ENCODE peak calls at places on chromosome 13, in ten cellular contexts. N, W, H, Y, G, K, V, U, M and L are unnamed samples.

GRCh38 chr13:80033286-80033685 is 307.6 kb downstream of the SPRY2 start:
- DNase-seq in M (no peak), K (no peak), G (no peak), N (no peak), V (no peak), H (no peak), W (no peak), U (no peak), Y (no peak), L (no peak)

GRCh38 chr13:101447852-101448251 is 4.6 kb upstream of the ITGBL1 start:
- DNase-seq in Y (no peak), G (no peak), H (no peak), M (no peak), N (no peak), K (peak), V (no peak), W (no peak), U (no peak), L (no peak)

GRCh38 chr13:50400930-50401553 is 385.8 kb downstream of the KCNRG start:
- DNase-seq in G (peak), U (no peak), V (no peak), M (no peak), Y (no peak), K (no peak), H (peak), N (no peak), W (no peak), L (no peak)

GRCh38 chr13:40468227-40468838 is 198.1 kb downstream of the FOXO1 start:
- DNase-seq in N (no peak), M (no peak), Y (no peak), H (no peak), K (no peak), G (no peak), V (no peak), U (no peak), W (no peak), L (no peak)

GRCh38 chr13:113050856-113051431 is 54.6 kb upstream of the F7 start:
- DNase-seq in H (no peak), M (no peak), K (peak), V (no peak), Y (peak), N (no peak), U (no peak), W (no peak), G (no peak), L (no peak)

GRCh38 chr13:22874839-22875238 is 305.9 kb upstream of the SGCG start:
- DNase-seq in H (no peak), N (no peak), Y (no peak), M (no peak), U (no peak), G (no peak), V (no peak), W (no peak), K (no peak), L (no peak)

GRCh38 chr13:53005631-53006030 is 23.0 kb upstream of the OLFM4 start:
- DNase-seq in W (no peak), M (no peak), K (no peak), H (no peak), N (no peak), Y (peak), U (no peak), G (no peak), V (no peak), L (no peak)

GRCh38 chr13:29435125-29435911 is 160.2 kb downstream of the SLC7A1 start:
- DNase-seq in W (no peak), N (no peak), K (no peak), G (no peak), H (no peak), M (no peak), Y (no peak), U (no peak), V (no peak), L (no peak)

GRCh38 chr13:25177012-25177411 is 4.9 kb upstream of the AMER2 start:
- DNase-seq in M (no peak), K (no peak), U (no peak), V (no peak), W (no peak), N (no peak), G (no peak), Y (no peak), H (no peak), L (no peak)

GRCh38 chr13:107342747-107343146 is 774.8 kb upstream of the ARGLU1 start:
- DNase-seq in K (peak), Y (no peak), W (no peak), H (no peak), G (no peak), N (no peak), V (no peak), M (no peak), U (no peak), L (no peak)

GRCh38 chr13:37701972-37702371 is 103.4 kb upstream of the POSTN start:
- DNase-seq in U (no peak), Y (no peak), M (no peak), W (no peak), K (peak), H (peak), V (no peak), N (no peak), G (peak), L (no peak)

GRCh38 chr13:43874512-43875092 is 4.9 kb downstream of the CCDC122 start:
- DNase-seq in V (peak), W (no peak), G (peak), N (no peak), M (no peak), Y (no peak), H (no peak), U (no peak), K (peak), L (no peak)

GRCh38 chr13:80083516-80084085 is 257.3 kb downstream of the SPRY2 start:
- DNase-seq in Y (no peak), N (no peak), W (no peak), K (no peak), V (no peak), M (no peak), G (no peak), U (no peak), H (no peak), L (no peak)

GRCh38 chr13:41835871-41836270 is 125.0 kb downstream of the VWA8 start:
- DNase-seq in U (no peak), Y (no peak), M (no peak), V (no peak), N (no peak), K (no peak), W (no peak), H (no peak), G (no peak), L (no peak)

GRCh38 chr13:87669379-87669978 is 1.7 kb upstream of the SLITRK5 start:
- DNase-seq in U (no peak), V (no peak), N (no peak), W (no peak), H (no peak), G (peak), M (no peak), K (peak), Y (no peak), L (no peak)